ENCODE peak calls at places on chromosome 5, in four cellular contexts. One of them, this sample, is unnamed.

GRCh38 chr5:11164456-11165286 is 403.6 kb upstream of the DAP start:
- DNase-seq in amygdala: no peak
- DNase-seq in posterior cingulate gyrus: peak
- DNase-seq in Peyer's patch: no peak
- DNase-seq in this sample: no peak

GRCh38 chr5:72451771-72452505 is 55.3 kb downstream of the ZNF366 start:
- DNase-seq in amygdala: no peak
- DNase-seq in posterior cingulate gyrus: no peak
- DNase-seq in Peyer's patch: no peak
- DNase-seq in this sample: no peak

GRCh38 chr5:134084166-134084565 is 30.3 kb upstream of the TCF7 start:
- DNase-seq in amygdala: no peak
- DNase-seq in posterior cingulate gyrus: no peak
- DNase-seq in Peyer's patch: no peak
- DNase-seq in this sample: no peak

GRCh38 chr5:16577677-16578076 is 39.1 kb downstream of the RETREG1 start:
- DNase-seq in amygdala: no peak
- DNase-seq in posterior cingulate gyrus: no peak
- DNase-seq in Peyer's patch: no peak
- DNase-seq in this sample: no peak

GRCh38 chr5:28729067-28729466 is 1690.7 kb upstream of the CDH9 start:
- DNase-seq in amygdala: no peak
- DNase-seq in posterior cingulate gyrus: no peak
- DNase-seq in Peyer's patch: no peak
- DNase-seq in this sample: no peak

GRCh38 chr5:134227259-134227658 is 1.4 kb upstream of the PPP2CA start:
- DNase-seq in amygdala: peak
- DNase-seq in posterior cingulate gyrus: peak
- DNase-seq in Peyer's patch: peak
- DNase-seq in this sample: peak

GRCh38 chr5:134228624-134229023 is 2.8 kb upstream of the PPP2CA start:
- DNase-seq in amygdala: no peak
- DNase-seq in posterior cingulate gyrus: no peak
- DNase-seq in Peyer's patch: no peak
- DNase-seq in this sample: no peak

GRCh38 chr5:14518638-14519037 is 63.0 kb upstream of the OTULINL start:
- DNase-seq in amygdala: no peak
- DNase-seq in posterior cingulate gyrus: no peak
- DNase-seq in Peyer's patch: no peak
- DNase-seq in this sample: no peak

GRCh38 chr5:91296691-91297143 is 86.4 kb downstream of the ARRDC3 start:
- DNase-seq in amygdala: no peak
- DNase-seq in posterior cingulate gyrus: no peak
- DNase-seq in Peyer's patch: no peak
- DNase-seq in this sample: no peak

GRCh38 chr5:59793000-59793399 is 100.5 kb downstream of the PDE4D start:
- DNase-seq in amygdala: no peak
- DNase-seq in posterior cingulate gyrus: no peak
- DNase-seq in Peyer's patch: no peak
- DNase-seq in this sample: no peak

GRCh38 chr5:175842947-175843793 is 28.2 kb upstream of the CPLX2 start:
- DNase-seq in amygdala: no peak
- DNase-seq in posterior cingulate gyrus: no peak
- DNase-seq in Peyer's patch: no peak
- DNase-seq in this sample: no peak

GRCh38 chr5:134432174-134432573 is 20.5 kb upstream of the CDKN2AIPNL start:
- DNase-seq in amygdala: no peak
- DNase-seq in posterior cingulate gyrus: no peak
- DNase-seq in Peyer's patch: no peak
- DNase-seq in this sample: no peak

GRCh38 chr5:14168139-14168792 is 25.1 kb downstream of the TRIO start:
- DNase-seq in amygdala: no peak
- DNase-seq in posterior cingulate gyrus: no peak
- DNase-seq in Peyer's patch: no peak
- DNase-seq in this sample: no peak

GRCh38 chr5:159655757-159656409 is 260.4 kb upstream of the ADRA1B start:
- DNase-seq in amygdala: no peak
- DNase-seq in posterior cingulate gyrus: no peak
- DNase-seq in Peyer's patch: no peak
- DNase-seq in this sample: no peak

GRCh38 chr5:28580616-28581015 is 1542.2 kb upstream of the CDH9 start:
- DNase-seq in amygdala: no peak
- DNase-seq in posterior cingulate gyrus: no peak
- DNase-seq in Peyer's patch: no peak
- DNase-seq in this sample: no peak

GRCh38 chr5:134468921-134469400 is 56.5 kb upstream of the JADE2 start:
- DNase-seq in amygdala: no peak
- DNase-seq in posterior cingulate gyrus: no peak
- DNase-seq in Peyer's patch: no peak
- DNase-seq in this sample: no peak

GRCh38 chr5:18067615-18068014 is 433.4 kb downstream of the TAF11L14 start:
- DNase-seq in amygdala: no peak
- DNase-seq in posterior cingulate gyrus: no peak
- DNase-seq in Peyer's patch: no peak
- DNase-seq in this sample: no peak

GRCh38 chr5:96049398-96050272 is 88.0 kb upstream of the ELL2 start:
- DNase-seq in amygdala: no peak
- DNase-seq in posterior cingulate gyrus: no peak
- DNase-seq in Peyer's patch: no peak
- DNase-seq in this sample: no peak

GRCh38 chr5:58800410-58800809 is 217.5 kb downstream of the RAB3C start:
- DNase-seq in amygdala: no peak
- DNase-seq in posterior cingulate gyrus: no peak
- DNase-seq in Peyer's patch: no peak
- DNase-seq in this sample: no peak

GRCh38 chr5:66469684-66470083 is 126.5 kb upstream of the MAST4 start:
- DNase-seq in amygdala: no peak
- DNase-seq in posterior cingulate gyrus: no peak
- DNase-seq in Peyer's patch: no peak
- DNase-seq in this sample: no peak

GRCh38 chr5:178111925-178112324 is 1.4 kb upstream of the N4BP3 start:
- DNase-seq in amygdala: no peak
- DNase-seq in posterior cingulate gyrus: no peak
- DNase-seq in Peyer's patch: no peak
- DNase-seq in this sample: no peak

GRCh38 chr5:5629579-5629978 is 207.1 kb downstream of the ICE1 start:
- DNase-seq in amygdala: no peak
- DNase-seq in posterior cingulate gyrus: no peak
- DNase-seq in Peyer's patch: no peak
- DNase-seq in this sample: no peak

GRCh38 chr5:72480836-72481235 is 26.4 kb downstream of the ZNF366 start:
- DNase-seq in amygdala: no peak
- DNase-seq in posterior cingulate gyrus: no peak
- DNase-seq in Peyer's patch: no peak
- DNase-seq in this sample: no peak